ENCODE peak calls at places on chromosomes 5 and 9, in six cellular contexts. K is H54, E is uterus, T is prostate gland, C is stomach, Q is HepG2. F is an unnamed sample.

GRCh38 chr9:109048822-109049221 is 35.5 kb upstream of the CTNNAL1 start:
- DNase-seq in E (no peak), K (no peak), T (no peak), C (no peak), Q (no peak), F (no peak)

GRCh38 chr9:89038354-89039091 is 47.3 kb downstream of the S1PR3 start:
- DNase-seq in E (peak), C (no peak), Q (no peak), T (no peak), K (peak), F (no peak)

GRCh38 chr9:93501406-93501805 is 48.0 kb upstream of the FAM120AOS start:
- DNase-seq in C (no peak), T (no peak), Q (no peak), K (no peak), E (no peak), F (no peak)

GRCh38 chr9:87442451-87442850 is 55.2 kb upstream of the DAPK1 start:
- DNase-seq in E (no peak), T (no peak), C (no peak), K (no peak), Q (peak), F (no peak)

GRCh38 chr9:124511426-124511840 is 4.2 kb upstream of the NR5A1 start:
- DNase-seq in K (no peak), C (no peak), E (no peak), Q (peak), T (no peak), F (no peak)

GRCh38 chr5:152584103-152584502 is 179.0 kb upstream of the NMUR2 start:
- DNase-seq in C (no peak), K (no peak), E (no peak), T (no peak), Q (no peak), F (no peak)

GRCh38 chr9:35757527-35758275 is 3.6 kb upstream of the MSMP start:
- DNase-seq in Q (peak), T (peak), K (no peak), C (no peak), E (no peak), F (peak)

GRCh38 chr5:143143973-143144372 is 259.5 kb downstream of the NR3C1 start:
- DNase-seq in K (peak), T (no peak), Q (no peak), E (no peak), C (no peak), F (no peak)

GRCh38 chr9:126307306-126308061 is 19.1 kb upstream of the MVB12B start:
- DNase-seq in K (no peak), C (no peak), Q (no peak), T (no peak), E (no peak), F (no peak)

GRCh38 chr9:123359546-123359945 is 3.5 kb downstream of the CRB2 start:
- DNase-seq in K (no peak), C (no peak), T (no peak), E (no peak), Q (no peak), F (no peak)

GRCh38 chr9:128689820-128690683 is 1.0 kb downstream of the SET start:
- DNase-seq in E (peak), K (peak), Q (no peak), T (peak), C (peak), F (peak)

GRCh38 chr9:113463418-113464285 is at the start of gene RGS3:
- DNase-seq in E (no peak), T (peak), K (no peak), Q (peak), C (peak), F (peak)

GRCh38 chr9:122213589-122214413 is 15.0 kb downstream of the LHX6 start:
- DNase-seq in T (no peak), K (no peak), C (peak), Q (peak), E (no peak), F (peak)

GRCh38 chr5:11555171-11555570 is 349.1 kb downstream of the CTNND2 start:
- DNase-seq in Q (peak), C (no peak), K (no peak), E (no peak), T (no peak), F (no peak)

GRCh38 chr9:83220737-83221136 is 157.8 kb upstream of the RASEF start:
- DNase-seq in T (no peak), Q (peak), E (no peak), C (peak), K (peak), F (no peak)
- TF ChIP-seq POLR2A in T (no peak), Q (no peak), E (no peak), C (no peak), K (no peak), F (no peak)

GRCh38 chr5:67354051-67354450 is 157.5 kb upstream of the CD180 start:
- DNase-seq in T (no peak), K (no peak), C (no peak), E (no peak), Q (no peak), F (no peak)

GRCh38 chr5:67361932-67362729 is 165.5 kb upstream of the CD180 start:
- DNase-seq in C (no peak), E (no peak), Q (no peak), T (no peak), K (no peak), F (no peak)

GRCh38 chr5:67360047-67360446 is 163.4 kb upstream of the CD180 start:
- DNase-seq in K (no peak), Q (no peak), E (no peak), C (no peak), T (no peak), F (no peak)

GRCh38 chr5:67355135-67355729 is 158.6 kb upstream of the CD180 start:
- DNase-seq in E (no peak), K (no peak), Q (no peak), T (no peak), C (no peak), F (no peak)

DNA sequence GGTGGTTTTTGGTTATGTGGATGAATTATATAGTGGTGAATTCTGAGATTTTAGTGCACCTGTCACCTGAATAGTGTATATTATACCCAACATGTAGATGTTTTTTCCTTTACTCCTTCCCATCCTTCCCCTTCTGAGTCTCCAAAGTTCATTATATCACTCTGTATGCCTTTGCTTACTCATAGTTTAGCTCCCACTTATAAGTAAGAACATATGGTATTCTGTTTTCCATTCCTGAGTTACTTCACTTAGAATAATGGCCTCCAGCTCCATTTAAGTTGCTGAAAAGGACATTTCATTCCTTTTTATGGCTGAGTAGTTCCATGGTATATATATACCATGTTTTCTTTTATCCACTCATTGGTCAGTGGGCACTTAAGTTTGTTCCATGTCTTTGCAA is 161.6 kb upstream of the CD180 start:
- DNase-seq in K (no peak), T (no peak), C (no peak), E (no peak), Q (no peak), F (no peak)
- TF ChIP-seq POLR2A in K (no peak), T (no peak), C (no peak), E (no peak), Q (no peak), F (no peak)

DNA sequence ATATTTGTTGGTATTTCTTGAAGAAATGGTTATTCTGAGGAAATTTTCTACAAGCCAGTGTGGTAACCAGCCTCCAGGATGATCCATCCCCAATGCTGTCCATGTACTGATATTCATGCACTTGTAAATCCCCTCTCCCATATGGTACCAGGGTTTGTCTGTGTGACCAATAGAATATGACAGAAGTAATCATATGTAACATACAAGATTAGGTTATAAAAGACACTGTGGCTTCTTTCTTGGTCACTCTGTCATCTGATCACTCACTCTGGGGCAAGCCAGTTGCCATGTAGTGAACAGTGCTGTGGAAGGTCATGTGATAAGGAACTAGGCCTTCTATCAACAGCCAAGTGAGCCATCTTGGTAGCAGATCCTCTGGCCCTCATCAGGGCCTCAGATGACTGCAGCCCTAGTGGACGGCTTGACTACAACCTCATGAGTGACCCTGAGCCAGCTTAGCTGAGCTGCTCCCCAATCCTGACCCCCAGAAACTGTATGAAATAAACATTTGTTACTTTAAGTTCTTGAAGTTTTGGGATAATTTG is 30.0 kb upstream of the MATR3 start:
- DNase-seq in T (no peak), C (no peak), E (no peak), Q (no peak), K (no peak), F (no peak)
- TF ChIP-seq POLR2A in T (no peak), C (no peak), E (no peak), Q (no peak), K (no peak), F (no peak)

DNA sequence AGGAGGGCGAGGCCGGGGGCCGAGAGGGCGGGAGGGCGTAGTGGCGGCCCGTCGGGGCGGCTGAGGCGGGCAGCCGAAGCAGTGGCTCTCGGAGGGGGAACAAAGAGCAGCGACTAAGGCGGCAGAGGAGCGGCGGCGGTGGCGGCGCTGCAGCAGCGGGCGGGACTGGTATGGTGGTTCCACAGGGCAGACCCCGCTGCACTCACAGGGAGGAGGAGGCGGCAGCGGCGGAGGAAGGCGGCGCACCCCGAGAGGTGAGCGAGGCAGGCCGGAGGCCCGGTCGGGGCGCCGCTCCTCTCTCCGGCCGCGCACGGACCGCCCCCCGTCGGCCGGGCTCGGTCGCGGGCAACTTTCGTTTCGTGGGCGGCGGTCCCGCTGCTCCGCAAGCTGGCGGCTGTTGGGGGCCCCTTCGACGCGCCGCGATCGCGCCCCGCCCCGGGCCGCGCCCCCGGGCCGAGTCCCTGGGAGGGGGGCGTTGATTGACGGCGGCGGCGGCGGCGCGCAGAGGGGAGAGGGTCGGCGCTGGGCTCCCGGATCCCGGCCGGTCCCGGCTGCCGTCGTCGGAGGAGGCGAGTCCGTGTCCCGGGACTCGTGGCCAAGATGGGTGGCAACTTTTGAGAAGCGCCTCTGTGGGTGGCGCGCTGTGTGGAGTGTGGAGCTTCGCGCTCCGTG is 467 bp downstream of the CNOT6 start:
- DNase-seq in E (peak), Q (peak), C (peak), K (peak), T (peak), F (peak)
- TF ChIP-seq POLR2A in E (no peak), Q (no peak), C (no peak), K (no peak), T (no peak), F (peak)